ENCODE peak calls at places on chromosomes 16 and 17, in eight cellular contexts. V, G, D, T, F, Q, N and Z are unnamed samples.
A peak's percentile ranks its signal among the peaks of the same experiment; 100 is the strongest.

GRCh38 chr17:82278786-82279379 is 5.4 kb upstream of the CSNK1D start:
- DNase-seq in T (no peak), Q (no peak), N (no peak), D (no peak), V (no peak), F (no peak), G (no peak), Z (no peak)

GRCh38 chr17:79547586-79547985 is 63.3 kb downstream of the RBFOX3 start:
- DNase-seq in F (no peak), N (no peak), G (no peak), T (no peak), D (no peak), V (no peak), Q (no peak), Z (no peak)

GRCh38 chr16:2486645-2487516 is 12.0 kb downstream of the TBC1D24 start:
- DNase-seq in D (peak; percentile 73), T (peak; percentile 64), V (no peak), Q (no peak), F (no peak), N (peak; percentile 77), G (no peak), Z (no peak)

GRCh38 chr16:66025751-66026150 is 340.7 kb upstream of the CDH5 start:
- DNase-seq in Q (no peak), N (no peak), T (no peak), G (no peak), V (no peak), F (no peak), D (no peak), Z (no peak)

GRCh38 chr17:60729854-60730253 is 52.2 kb downstream of the BCAS3 start:
- DNase-seq in D (no peak), V (peak; percentile 15), Q (no peak), F (peak; percentile 5), T (no peak), G (peak; percentile 20), N (no peak), Z (no peak)

GRCh38 chr17:44076716-44077594 is 6.4 kb downstream of the G6PC3 start:
- DNase-seq in D (no peak), F (no peak), Q (no peak), N (no peak), V (no peak), G (no peak), T (no peak), Z (no peak)

GRCh38 chr16:60553316-60553801 is 1482.9 kb downstream of the CDH8 start:
- DNase-seq in T (no peak), V (no peak), D (no peak), N (no peak), Q (no peak), G (no peak), F (no peak), Z (no peak)

GRCh38 chr17:18158022-18158600 is 25.5 kb upstream of the ALKBH5 start:
- DNase-seq in T (peak; percentile 97), Q (peak; percentile 79), N (peak; percentile 91), V (peak; percentile 94), D (peak; percentile 90), F (peak; percentile 77), G (peak; percentile 98), Z (peak; percentile 98)

GRCh38 chr17:61815863-61816523 is 47.3 kb downstream of the BRIP1 start:
- DNase-seq in N (no peak), F (no peak), V (no peak), T (no peak), G (peak; percentile 7), Q (no peak), D (no peak), Z (no peak)

GRCh38 chr16:81005644-81006471 is 827 bp downstream of the CMC2 start:
- DNase-seq in G (peak; percentile 10), T (no peak), F (peak; percentile 35), V (peak; percentile 22), Q (peak; percentile 27), D (peak; percentile 61), N (no peak), Z (no peak)

GRCh38 chr17:57622886-57623433 is 122.1 kb downstream of the CCDC182 start:
- DNase-seq in V (peak; percentile 54), F (peak; percentile 81), G (peak; percentile 74), T (no peak), Q (no peak), D (no peak), N (no peak), Z (no peak)

GRCh38 chr17:45946841-45947256 is 52.2 kb upstream of the STH start:
- DNase-seq in Q (no peak), N (no peak), G (no peak), V (no peak), F (no peak), D (no peak), T (no peak), Z (no peak)

GRCh38 chr16:79088971-79089370 is 511.6 kb downstream of the MAF start:
- DNase-seq in V (no peak), Q (no peak), D (no peak), F (no peak), T (no peak), G (no peak), N (no peak), Z (no peak)

GRCh38 chr17:37405955-37406634 is 541 bp downstream of the ACACA start:
- DNase-seq in G (no peak), D (no peak), Q (no peak), F (peak; percentile 27), T (no peak), N (no peak), V (peak; percentile 12), Z (no peak)

GRCh38 chr17:7476474-7476873 is 3.0 kb downstream of the ZBTB4 start:
- DNase-seq in D (no peak), T (no peak), Q (no peak), F (peak; percentile 46), V (peak; percentile 66), G (peak; percentile 47), N (no peak), Z (no peak)

GRCh38 chr17:49442051-49442450 is 27.4 kb upstream of the PHB1 start:
- DNase-seq in N (no peak), V (no peak), D (no peak), F (no peak), Q (no peak), T (no peak), G (no peak), Z (no peak)

GRCh38 chr17:3982113-3982512 is 17.9 kb upstream of the ATP2A3 start:
- DNase-seq in F (no peak), V (no peak), T (no peak), G (no peak), N (no peak), D (no peak), Q (no peak), Z (no peak)

GRCh38 chr17:4514779-4515178 is 16.1 kb downstream of the SPNS2 start:
- DNase-seq in V (no peak), Q (no peak), T (no peak), G (no peak), D (no peak), N (no peak), F (no peak), Z (no peak)

DNA sequence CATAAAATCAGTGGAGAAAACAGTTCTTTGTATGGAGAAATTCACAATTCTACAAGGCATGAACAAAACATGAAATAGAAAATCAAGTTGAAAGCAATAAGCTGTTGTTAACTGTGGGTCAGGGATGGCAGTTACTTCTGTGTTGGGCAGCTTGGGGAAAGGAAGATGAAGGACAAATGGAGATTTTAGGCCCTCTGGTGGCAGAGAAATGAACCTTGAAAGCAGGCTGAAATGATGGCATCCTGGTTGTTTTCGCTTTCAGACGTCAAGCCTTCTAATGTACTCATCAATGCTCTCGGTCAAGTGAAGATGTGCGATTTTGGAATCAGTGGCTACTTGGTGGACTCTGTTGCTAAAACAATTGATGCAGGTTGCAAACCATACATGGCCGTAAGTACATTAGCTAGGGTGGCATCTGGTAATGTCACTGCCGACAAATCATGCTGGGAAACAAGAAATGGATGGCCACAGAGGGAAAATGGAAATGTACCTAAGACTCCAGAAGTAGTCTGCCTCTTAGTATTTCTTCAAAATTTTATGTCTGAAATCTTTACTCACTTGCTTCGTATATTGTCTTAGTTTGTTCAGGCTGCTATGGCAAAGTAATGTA is 108.9 kb downstream of the MAP2K6 start:
- DNase-seq in F (peak; percentile 64), G (peak; percentile 63), V (peak; percentile 69), Q (no peak), D (no peak), T (no peak), N (no peak), Z (no peak)
- TF ChIP-seq CTCF in F (peak; percentile 73), G (peak; percentile 71), V (peak; percentile 81), Q (peak; percentile 80), D (peak; percentile 75), T (peak; percentile 14), N (no peak), Z (no peak)

DNA sequence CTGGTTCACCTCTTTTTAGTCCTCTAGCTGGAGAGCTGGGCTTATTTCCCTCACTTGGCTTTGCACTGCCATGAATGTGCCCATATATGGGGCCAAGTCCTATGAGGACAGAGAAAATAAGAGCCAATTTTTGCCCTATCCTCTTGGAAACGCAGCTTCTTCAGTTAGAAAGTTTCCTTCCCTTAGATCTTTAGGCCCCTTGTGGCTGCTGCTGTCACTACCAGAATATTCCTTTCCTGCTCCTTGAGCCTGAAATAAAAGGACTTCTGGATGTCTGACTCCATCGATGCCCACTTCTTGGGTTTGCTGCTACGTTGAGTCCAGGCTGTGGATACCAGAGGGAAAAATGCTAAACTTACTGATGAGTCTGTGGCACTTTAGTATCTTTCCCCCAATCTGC is 487.1 kb downstream of the GRIN2A start:
- DNase-seq in T (no peak), Q (no peak), G (no peak), N (no peak), D (no peak), V (no peak), F (no peak), Z (no peak)
- TF ChIP-seq CTCF in T (no peak), Q (no peak), G (no peak), N (no peak), D (no peak), V (no peak), F (no peak), Z (no peak)

DNA sequence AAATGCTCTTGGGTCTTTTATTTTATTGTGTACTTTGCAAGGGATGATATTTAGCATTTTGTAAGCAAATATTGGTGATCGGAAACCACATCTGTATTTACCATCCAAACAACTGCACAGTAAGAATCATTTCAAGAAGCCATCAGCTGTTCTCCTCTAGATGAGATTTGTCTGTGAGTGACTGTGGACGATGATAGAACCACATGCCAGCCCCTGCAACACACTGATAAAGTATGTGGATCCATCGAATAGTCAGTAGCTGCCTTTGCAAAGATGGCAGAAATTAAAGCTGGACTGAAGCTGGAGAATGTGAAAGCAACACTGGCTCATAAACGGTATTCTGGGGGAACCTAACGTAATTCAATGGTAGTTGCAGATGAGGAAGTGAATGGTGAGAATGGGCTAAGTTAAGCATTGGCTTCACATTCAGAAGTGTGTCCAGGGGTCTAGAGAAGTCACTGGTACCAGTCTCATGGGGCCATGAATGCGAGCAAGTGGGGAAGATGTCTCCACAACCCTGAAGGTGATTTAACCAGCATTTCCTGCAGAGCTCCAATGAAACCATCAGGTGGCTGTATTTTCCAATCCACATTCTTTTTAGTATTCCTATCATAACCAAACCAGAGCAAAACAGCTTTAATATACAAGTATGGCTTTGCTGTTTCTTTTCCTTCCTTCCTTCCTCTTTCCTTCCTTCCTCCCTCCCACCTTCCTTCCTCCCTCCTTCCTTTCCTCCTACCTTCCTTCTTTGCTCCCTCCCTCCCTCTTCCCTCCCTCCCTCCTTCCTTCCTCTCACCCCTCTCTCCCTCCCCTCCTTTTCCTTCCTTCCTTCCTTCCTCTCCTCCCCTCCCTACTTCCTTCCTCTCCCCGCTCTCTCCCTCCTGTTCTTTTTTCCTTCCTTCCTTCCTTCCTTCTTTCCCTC is 169.4 kb downstream of the ABCA8 start:
- DNase-seq in F (no peak), T (no peak), V (no peak), Q (no peak), G (no peak), N (no peak), D (no peak), Z (no peak)
- TF ChIP-seq CTCF in F (no peak), T (no peak), V (no peak), Q (no peak), G (peak; percentile 2), N (no peak), D (no peak), Z (no peak)

GRCh38 chr16:58670177-58670576 is 14.4 kb downstream of the SLC38A7 start:
- DNase-seq in T (no peak), V (no peak), N (no peak), D (no peak), G (no peak), Q (no peak), F (no peak), Z (no peak)
- TF ChIP-seq CTCF in T (no peak), V (no peak), N (no peak), D (no peak), G (no peak), Q (no peak), F (no peak), Z (no peak)